ENCODE peak calls at places on chromosomes 1 and 21, in five cellular contexts. U, Z, X, C and A are unnamed samples.

GRCh38 chr21:45612096-45613019 is 31.2 kb upstream of the PCBP3 start:
- DNase-seq in U (no peak), Z (peak), X (peak), C (no peak), A (no peak)

GRCh38 chr1:208089971-208090755 is 154.0 kb downstream of the PLXNA2 start:
- DNase-seq in U (no peak), Z (peak), X (peak), C (no peak), A (no peak)

GRCh38 chr1:26191739-26192138 is 1.3 kb downstream of the CATSPER4 start:
- DNase-seq in U (no peak), Z (no peak), X (no peak), C (no peak), A (no peak)

GRCh38 chr1:225617956-225618355 is 35.0 kb downstream of the ENAH start:
- DNase-seq in U (no peak), Z (no peak), X (no peak), C (no peak), A (no peak)

GRCh38 chr1:226882631-226883409 is 12.4 kb downstream of the PSEN2 start:
- DNase-seq in U (no peak), Z (peak), X (peak), C (peak), A (no peak)

GRCh38 chr1:30033276-30034104 is 689.9 kb downstream of the MATN1 start:
- DNase-seq in U (no peak), Z (no peak), X (no peak), C (no peak), A (no peak)

GRCh38 chr21:14086553-14086952 is 124.2 kb downstream of the LIPI start:
- DNase-seq in U (no peak), Z (no peak), X (no peak), C (no peak), A (no peak)

GRCh38 chr1:167631987-167632680 is 2.1 kb downstream of the RCSD1 start:
- DNase-seq in U (no peak), Z (no peak), X (no peak), C (no peak), A (no peak)

GRCh38 chr1:194033646-194034045 is 847.2 kb upstream of the B3GALT2 start:
- DNase-seq in U (no peak), Z (no peak), X (no peak), C (no peak), A (no peak)

GRCh38 chr1:226078336-226078735 is 15.8 kb downstream of the H3-3A start:
- DNase-seq in U (no peak), Z (no peak), X (no peak), C (no peak), A (no peak)

GRCh38 chr1:198234511-198235251 is 77.9 kb downstream of the NEK7 start:
- DNase-seq in U (no peak), Z (peak), X (peak), C (peak), A (no peak)

GRCh38 chr1:218660678-218661053 is 315.5 kb downstream of the TGFB2 start:
- DNase-seq in U (no peak), Z (peak), X (peak), C (peak), A (peak)

GRCh38 chr1:204713541-204713940 is 28.0 kb upstream of the LRRN2 start:
- DNase-seq in U (no peak), Z (no peak), X (no peak), C (no peak), A (no peak)

GRCh38 chr1:186202174-186202843 is 172.7 kb downstream of the TPR start:
- DNase-seq in U (no peak), Z (peak), X (peak), C (no peak), A (no peak)

GRCh38 chr1:43056981-43057391 is 98.3 kb upstream of the SLC2A1 start:
- DNase-seq in U (no peak), Z (peak), X (peak), C (peak), A (no peak)

GRCh38 chr21:15064576-15065380 is at the start of gene NRIP1:
- DNase-seq in U (peak), Z (peak), X (peak), C (peak), A (peak)

GRCh38 chr1:235758931-235759330 is 107.8 kb downstream of the LYST start:
- DNase-seq in U (no peak), Z (no peak), X (peak), C (peak), A (no peak)

GRCh38 chr1:1299686-1300351 is 7.9 kb downstream of the ACAP3 start:
- DNase-seq in U (no peak), Z (no peak), X (no peak), C (peak), A (no peak)

GRCh38 chr1:85884372-85885035 is 176.3 kb upstream of the ZNHIT6 start:
- DNase-seq in U (no peak), Z (peak), X (peak), C (peak), A (no peak)
- TF ChIP-seq CTCF in U (peak), Z (peak), X (peak), C (peak), A (peak)

DNA sequence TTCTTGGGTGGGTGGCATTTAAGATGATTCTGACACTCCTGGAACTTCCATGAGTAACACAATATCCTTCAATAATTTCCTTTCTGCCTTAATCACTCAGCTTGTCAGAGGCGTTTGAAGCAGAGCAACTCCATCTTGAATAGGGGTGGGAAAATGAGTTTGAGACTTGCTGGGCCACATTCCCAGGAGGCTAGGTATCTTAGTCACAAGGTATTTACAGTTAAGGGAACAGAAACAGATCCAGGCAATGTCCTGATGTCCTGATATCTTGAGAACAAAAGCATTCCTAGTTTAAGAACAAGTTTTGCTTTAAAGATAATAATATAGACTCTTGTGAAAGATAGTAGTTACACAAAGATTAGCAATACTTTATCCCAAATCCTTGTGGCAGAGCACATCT is 76.6 kb upstream of the KIAA0040 start:
- DNase-seq in U (no peak), Z (no peak), X (no peak), C (peak), A (no peak)
- H3K4me3 ChIP-seq in U (no peak), Z (no peak), X (no peak), C (no peak), A (no peak)

GRCh38 chr1:158962983-158963382 is 31.6 kb downstream of the PYHIN1 start:
- DNase-seq in U (no peak), Z (no peak), X (no peak), C (no peak), A (no peak)
- TF ChIP-seq CTCF in U (no peak), Z (no peak), X (no peak), C (no peak), A (no peak)

DNA sequence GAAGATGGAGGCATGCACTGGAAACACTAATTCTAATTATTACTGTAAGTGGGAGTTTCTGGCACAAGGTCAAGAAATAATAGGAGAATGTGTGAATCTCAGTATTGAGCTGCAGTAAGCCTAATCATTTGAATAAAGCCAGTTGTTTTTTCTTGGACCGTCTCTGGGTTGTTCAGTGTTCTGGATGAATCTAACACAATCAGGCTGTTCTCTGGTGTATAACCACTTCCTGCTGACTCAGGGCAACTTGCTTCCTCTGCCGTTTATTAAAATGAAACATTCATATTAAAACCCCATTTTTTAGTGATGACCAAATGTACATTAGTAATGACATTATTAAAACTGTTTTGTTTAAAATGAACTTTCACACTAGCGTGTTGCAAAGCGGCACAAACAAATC is 273.1 kb upstream of the SNX7 start:
- DNase-seq in U (no peak), Z (peak), X (peak), C (peak), A (peak)
- H3K4me3 ChIP-seq in U (no peak), Z (no peak), X (no peak), C (no peak), A (no peak)

GRCh38 chr1:160672118-160672517 is 25.3 kb upstream of the SLAMF1 start:
- DNase-seq in U (no peak), Z (no peak), X (no peak), C (no peak), A (no peak)
- TF ChIP-seq CTCF in U (no peak), Z (no peak), X (no peak), C (no peak), A (no peak)